ENCODE peak calls at places on chromosomes 6 and 20, in eight cellular contexts. One of them, this sample, is unnamed.

GRCh38 chr20:37913563-37914366 is 10.8 kb downstream of the VSTM2L start:
- DNase-seq in fibroblast of mammary gland: no peak
- DNase-seq in stimulated activated CD8-positive, alpha-beta memory T cell treated with anti-CD3 and anti-CD28 coated beads, Interleukin-2, amount 100 ng/mL, for 48 hours: no peak
- DNase-seq in aorta: no peak
- DNase-seq in cerebellum: no peak
- DNase-seq in NCI-H82: no peak
- DNase-seq in HS-27A: no peak
- DNase-seq in astrocyte of the spinal cord: no peak
- DNase-seq in this sample: no peak

GRCh38 chr6:36615018-36615761 is 21.0 kb downstream of the SRSF3 start:
- DNase-seq in cerebellum: peak; percentile 36
- DNase-seq in HS-27A: no peak
- DNase-seq in fibroblast of mammary gland: peak; percentile 81
- DNase-seq in stimulated activated CD8-positive, alpha-beta memory T cell treated with anti-CD3 and anti-CD28 coated beads, Interleukin-2, amount 100 ng/mL, for 48 hours: no peak
- DNase-seq in NCI-H82: peak; percentile 60
- DNase-seq in aorta: peak; percentile 61
- DNase-seq in astrocyte of the spinal cord: peak; percentile 64
- DNase-seq in this sample: peak; percentile 67

GRCh38 chr20:51440589-51440988 is 101.9 kb downstream of the NFATC2 start:
- DNase-seq in aorta: no peak
- DNase-seq in astrocyte of the spinal cord: no peak
- DNase-seq in fibroblast of mammary gland: no peak
- DNase-seq in HS-27A: no peak
- DNase-seq in NCI-H82: no peak
- DNase-seq in stimulated activated CD8-positive, alpha-beta memory T cell treated with anti-CD3 and anti-CD28 coated beads, Interleukin-2, amount 100 ng/mL, for 48 hours: no peak
- DNase-seq in cerebellum: no peak
- DNase-seq in this sample: no peak

GRCh38 chr20:31667315-31668285 is 29.9 kb downstream of the COX4I2 start:
- DNase-seq in aorta: no peak
- DNase-seq in NCI-H82: no peak
- DNase-seq in cerebellum: no peak
- DNase-seq in fibroblast of mammary gland: no peak
- DNase-seq in stimulated activated CD8-positive, alpha-beta memory T cell treated with anti-CD3 and anti-CD28 coated beads, Interleukin-2, amount 100 ng/mL, for 48 hours: no peak
- DNase-seq in HS-27A: no peak
- DNase-seq in astrocyte of the spinal cord: no peak
- DNase-seq in this sample: no peak

GRCh38 chr6:156080371-156080770 is 624.7 kb upstream of the NOX3 start:
- DNase-seq in HS-27A: no peak
- DNase-seq in aorta: no peak
- DNase-seq in stimulated activated CD8-positive, alpha-beta memory T cell treated with anti-CD3 and anti-CD28 coated beads, Interleukin-2, amount 100 ng/mL, for 48 hours: no peak
- DNase-seq in cerebellum: no peak
- DNase-seq in NCI-H82: no peak
- DNase-seq in fibroblast of mammary gland: no peak
- DNase-seq in astrocyte of the spinal cord: no peak
- DNase-seq in this sample: no peak

GRCh38 chr6:21902766-21903165 is 309.2 kb downstream of the SOX4 start:
- DNase-seq in astrocyte of the spinal cord: no peak
- DNase-seq in aorta: no peak
- DNase-seq in cerebellum: no peak
- DNase-seq in fibroblast of mammary gland: no peak
- DNase-seq in HS-27A: no peak
- DNase-seq in stimulated activated CD8-positive, alpha-beta memory T cell treated with anti-CD3 and anti-CD28 coated beads, Interleukin-2, amount 100 ng/mL, for 48 hours: no peak
- DNase-seq in NCI-H82: no peak
- DNase-seq in this sample: no peak

GRCh38 chr20:9408422-9409300 is 105.7 kb upstream of the LAMP5 start:
- DNase-seq in aorta: no peak
- DNase-seq in cerebellum: peak; percentile 70
- DNase-seq in NCI-H82: no peak
- DNase-seq in stimulated activated CD8-positive, alpha-beta memory T cell treated with anti-CD3 and anti-CD28 coated beads, Interleukin-2, amount 100 ng/mL, for 48 hours: no peak
- DNase-seq in HS-27A: peak; percentile 55
- DNase-seq in astrocyte of the spinal cord: peak; percentile 72
- DNase-seq in fibroblast of mammary gland: peak; percentile 86
- DNase-seq in this sample: peak; percentile 38

GRCh38 chr6:118618676-118619377 is 32.6 kb downstream of the CEP85L start:
- DNase-seq in HS-27A: peak; percentile 14
- DNase-seq in stimulated activated CD8-positive, alpha-beta memory T cell treated with anti-CD3 and anti-CD28 coated beads, Interleukin-2, amount 100 ng/mL, for 48 hours: peak; percentile 56
- DNase-seq in fibroblast of mammary gland: peak; percentile 32
- DNase-seq in aorta: peak; percentile 55
- DNase-seq in astrocyte of the spinal cord: peak; percentile 31
- DNase-seq in cerebellum: peak; percentile 44
- DNase-seq in NCI-H82: peak; percentile 64
- DNase-seq in this sample: peak; percentile 18

GRCh38 chr6:124432632-124433031 is 529.6 kb upstream of the RNF217 start:
- DNase-seq in astrocyte of the spinal cord: no peak
- DNase-seq in fibroblast of mammary gland: no peak
- DNase-seq in cerebellum: no peak
- DNase-seq in stimulated activated CD8-positive, alpha-beta memory T cell treated with anti-CD3 and anti-CD28 coated beads, Interleukin-2, amount 100 ng/mL, for 48 hours: no peak
- DNase-seq in aorta: no peak
- DNase-seq in NCI-H82: no peak
- DNase-seq in HS-27A: no peak
- DNase-seq in this sample: no peak

GRCh38 chr6:133707456-133707855 is 181.5 kb upstream of the TCF21 start:
- DNase-seq in astrocyte of the spinal cord: peak; percentile 95
- DNase-seq in cerebellum: peak; percentile 80
- DNase-seq in NCI-H82: peak; percentile 72
- DNase-seq in aorta: no peak
- DNase-seq in fibroblast of mammary gland: peak; percentile 96
- DNase-seq in HS-27A: peak; percentile 77
- DNase-seq in stimulated activated CD8-positive, alpha-beta memory T cell treated with anti-CD3 and anti-CD28 coated beads, Interleukin-2, amount 100 ng/mL, for 48 hours: no peak
- DNase-seq in this sample: peak; percentile 98

GRCh38 chr6:7042056-7042653 is 65.6 kb upstream of the RREB1 start:
- DNase-seq in cerebellum: no peak
- DNase-seq in NCI-H82: no peak
- DNase-seq in fibroblast of mammary gland: no peak
- DNase-seq in stimulated activated CD8-positive, alpha-beta memory T cell treated with anti-CD3 and anti-CD28 coated beads, Interleukin-2, amount 100 ng/mL, for 48 hours: no peak
- DNase-seq in astrocyte of the spinal cord: peak; percentile 40
- DNase-seq in aorta: peak; percentile 66
- DNase-seq in HS-27A: no peak
- DNase-seq in this sample: peak; percentile 7

GRCh38 chr20:11867286-11867921 is 50.3 kb upstream of the BTBD3 start:
- DNase-seq in cerebellum: no peak
- DNase-seq in stimulated activated CD8-positive, alpha-beta memory T cell treated with anti-CD3 and anti-CD28 coated beads, Interleukin-2, amount 100 ng/mL, for 48 hours: no peak
- DNase-seq in HS-27A: no peak
- DNase-seq in fibroblast of mammary gland: peak; percentile 23
- DNase-seq in aorta: no peak
- DNase-seq in NCI-H82: no peak
- DNase-seq in astrocyte of the spinal cord: no peak
- DNase-seq in this sample: no peak

GRCh38 chr20:13119583-13119982 is 101.5 kb upstream of the ISM1 start:
- DNase-seq in stimulated activated CD8-positive, alpha-beta memory T cell treated with anti-CD3 and anti-CD28 coated beads, Interleukin-2, amount 100 ng/mL, for 48 hours: no peak
- DNase-seq in HS-27A: peak; percentile 38
- DNase-seq in aorta: no peak
- DNase-seq in cerebellum: peak; percentile 54
- DNase-seq in fibroblast of mammary gland: peak; percentile 64
- DNase-seq in astrocyte of the spinal cord: peak; percentile 66
- DNase-seq in NCI-H82: peak; percentile 85
- DNase-seq in this sample: peak; percentile 51

This sample was measured in amniotic epithelial cell.